ENCODE peak calls at places on chromosome 17, in six cellular contexts. S is GM23338, W is fibroblast of lung, V is HCT116, Q is mesendoderm, L is PC-3. D is an unnamed sample. For H3K79me2, the result is how much of the 10 kb centered on the place peaks cover.

GRCh38 chr17:17628388-17629008 is 37.0 kb upstream of the PEMT start:
- DNase-seq in S (no peak), W (no peak), V (no peak), Q (no peak), L (no peak), D (no peak)

GRCh38 chr17:36529121-36529520 is 5.5 kb downstream of the MYO19 start:
- DNase-seq in S (no peak), W (peak), V (no peak), Q (no peak), L (peak), D (no peak)

GRCh38 chr17:77783991-77784820 is 174.3 kb upstream of the TNRC6C start:
- DNase-seq in S (no peak), W (no peak), V (no peak), Q (no peak), L (no peak), D (no peak)

GRCh38 chr17:79664925-79665738 is 54.3 kb upstream of the RBFOX3 start:
- DNase-seq in S (peak), W (peak), V (peak), Q (peak), L (peak), D (peak)

GRCh38 chr17:65109990-65110680 is 27.0 kb upstream of the RGS9 start:
- DNase-seq in S (no peak), W (peak), V (no peak), Q (no peak), L (peak), D (no peak)

GRCh38 chr17:79633154-79633553 is 22.3 kb upstream of the RBFOX3 start:
- DNase-seq in S (no peak), W (no peak), V (no peak), Q (no peak), L (no peak), D (no peak)

GRCh38 chr17:7294614-7295153 is at the start of gene YBX2:
- DNase-seq in S (peak), W (no peak), V (peak), Q (peak), L (peak), D (peak)

GRCh38 chr17:78046923-78047322 is 81.6 kb downstream of the TMC6 start:
- DNase-seq in S (no peak), W (no peak), V (no peak), Q (no peak), L (peak), D (no peak)

GRCh38 chr17:8576895-8577294 is 53.6 kb downstream of the MYH10 start:
- DNase-seq in S (no peak), W (no peak), V (no peak), Q (no peak), L (no peak), D (no peak)

GRCh38 chr17:41553987-41554680 is 17.7 kb downstream of the KRT9 start:
- DNase-seq in S (peak), W (no peak), V (no peak), Q (no peak), L (no peak), D (no peak)

GRCh38 chr17:79192503-79193500 is 118.2 kb downstream of the ENGASE start:
- DNase-seq in S (peak), W (peak), V (no peak), Q (peak), L (peak), D (peak)

GRCh38 chr17:50603340-50603739 is 31.3 kb upstream of the ABCC3 start:
- DNase-seq in S (peak), W (no peak), V (no peak), Q (peak), L (no peak), D (peak)

DNA sequence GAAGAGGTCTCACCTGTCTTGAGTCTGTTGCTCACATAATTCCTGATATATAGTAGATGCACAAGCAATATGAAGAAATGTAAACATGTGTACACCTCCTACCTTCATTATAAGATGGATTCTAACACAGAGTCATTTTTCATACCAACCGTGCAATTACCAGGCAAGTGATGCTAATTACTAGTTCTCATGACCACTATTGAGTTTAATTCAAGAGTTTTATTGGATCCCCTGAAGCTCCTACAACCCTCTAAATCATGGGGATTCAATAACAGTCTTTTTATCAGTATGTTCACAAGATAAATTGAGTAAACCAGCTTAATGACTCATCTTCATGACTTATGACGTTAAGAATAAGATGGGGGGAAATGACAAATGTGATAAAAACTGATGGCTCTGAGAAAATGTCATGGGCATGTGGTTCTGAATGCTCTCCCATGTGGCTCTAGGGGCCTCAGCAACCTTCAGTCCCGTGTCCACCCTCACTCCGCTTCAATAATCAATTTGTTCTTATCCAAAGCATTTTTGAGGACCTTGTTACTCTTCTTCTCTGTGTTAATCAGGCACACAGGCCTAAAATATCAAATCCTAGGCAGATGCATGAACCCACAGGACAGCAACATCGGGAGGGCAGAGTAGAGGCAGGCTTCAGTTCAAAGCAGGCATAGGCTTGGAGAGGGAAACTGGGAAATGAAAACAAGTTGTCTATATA is 42.8 kb downstream of the PRAC1 start:
- DNase-seq in S (no peak), W (no peak), V (no peak), Q (no peak), L (peak), D (no peak)
- H3K79me2 ChIP-seq in S (under half), W (under half), V (under half), Q (under half), L (under half), D (under half)

GRCh38 chr17:82288602-82288927 is 15.1 kb upstream of the CSNK1D start:
- DNase-seq in S (no peak), W (no peak), V (no peak), Q (no peak), L (no peak), D (no peak)

GRCh38 chr17:82287849-82288601 is 14.5 kb upstream of the CSNK1D start:
- DNase-seq in S (no peak), W (peak), V (peak), Q (no peak), L (peak), D (no peak)

GRCh38 chr17:82292251-82293154 is 19.0 kb upstream of the CSNK1D start:
- DNase-seq in S (peak), W (peak), V (peak), Q (peak), L (peak), D (peak)

GRCh38 chr17:82291582-82292250 is 18.2 kb upstream of the CSNK1D start:
- DNase-seq in S (no peak), W (no peak), V (no peak), Q (no peak), L (no peak), D (no peak)

DNA sequence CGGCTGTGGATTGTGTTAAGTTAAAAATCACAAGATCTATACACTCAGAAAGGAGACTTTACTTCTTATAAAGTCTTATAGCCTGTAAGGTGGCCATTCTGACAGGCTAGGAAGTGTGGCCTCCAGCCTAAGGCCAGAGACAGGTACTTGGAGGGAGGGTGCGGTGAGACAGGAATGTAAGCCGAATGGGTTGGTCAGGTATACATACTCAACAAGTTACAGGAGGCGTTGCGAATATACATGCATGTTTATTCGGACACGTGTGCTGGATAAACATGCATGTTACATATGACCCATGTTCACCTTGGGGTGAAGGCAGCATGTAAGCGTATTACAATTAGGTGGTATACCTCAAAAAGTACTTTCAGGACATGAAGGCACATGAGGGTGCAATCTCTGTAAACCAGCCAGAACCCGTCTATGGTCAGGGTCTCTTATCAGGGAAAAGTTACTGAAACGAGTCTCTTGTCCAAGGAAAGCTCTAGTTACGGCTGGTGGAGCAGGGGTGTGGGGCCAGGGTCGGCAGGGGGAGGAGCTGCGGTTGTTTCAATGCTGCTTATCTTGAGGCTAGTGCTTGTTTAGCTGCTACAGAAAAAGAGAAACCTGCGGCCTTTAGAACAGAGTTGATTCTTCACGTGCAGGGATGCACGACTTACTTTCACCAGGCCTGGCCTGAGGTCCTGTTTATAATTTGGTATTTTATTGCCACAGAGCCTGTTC is 16.5 kb upstream of the CSNK1D start:
- DNase-seq in S (no peak), W (no peak), V (no peak), Q (no peak), L (no peak), D (no peak)
- H3K4me3 ChIP-seq in S (no peak), W (no peak), V (no peak), Q (no peak), L (no peak), D (no peak)

DNA sequence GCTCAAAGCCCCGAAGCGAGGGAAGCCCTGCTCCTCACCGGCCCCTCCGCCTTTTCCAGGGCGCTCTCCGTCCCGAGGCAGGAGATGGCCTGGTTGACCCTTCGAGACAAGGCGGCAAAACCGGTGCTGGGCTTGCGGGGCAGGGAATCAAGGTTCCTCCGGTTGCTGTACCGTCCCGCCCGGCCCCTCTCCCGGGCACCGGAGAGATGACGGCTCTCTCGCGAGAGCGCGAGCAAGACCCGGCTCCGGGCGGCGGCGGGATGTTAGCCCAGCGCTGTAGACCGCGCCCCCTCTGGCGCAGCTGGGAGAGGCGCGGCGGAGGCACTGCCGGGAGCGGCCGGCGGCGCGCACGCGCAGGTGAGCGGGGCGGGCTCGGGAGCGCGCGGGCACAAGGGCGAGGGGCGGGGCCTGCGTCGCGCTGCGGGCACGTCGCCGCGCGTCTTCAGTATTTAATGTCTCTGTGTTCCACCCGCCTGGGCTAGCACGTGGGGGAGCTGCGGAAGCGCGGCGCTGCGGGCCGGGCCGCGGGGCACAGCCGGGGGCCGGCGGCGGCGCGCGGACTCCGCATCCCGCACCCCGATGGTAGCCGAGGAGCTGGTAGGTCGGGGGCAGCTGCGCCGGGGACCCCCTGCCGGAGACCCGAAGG is at the start of gene AKAP1:
- DNase-seq in S (peak), W (peak), V (peak), Q (peak), L (peak), D (peak)
- H3K79me2 ChIP-seq in S (under half), W (under half), V (under half), Q (under half), L (under half), D (under half)

DNA sequence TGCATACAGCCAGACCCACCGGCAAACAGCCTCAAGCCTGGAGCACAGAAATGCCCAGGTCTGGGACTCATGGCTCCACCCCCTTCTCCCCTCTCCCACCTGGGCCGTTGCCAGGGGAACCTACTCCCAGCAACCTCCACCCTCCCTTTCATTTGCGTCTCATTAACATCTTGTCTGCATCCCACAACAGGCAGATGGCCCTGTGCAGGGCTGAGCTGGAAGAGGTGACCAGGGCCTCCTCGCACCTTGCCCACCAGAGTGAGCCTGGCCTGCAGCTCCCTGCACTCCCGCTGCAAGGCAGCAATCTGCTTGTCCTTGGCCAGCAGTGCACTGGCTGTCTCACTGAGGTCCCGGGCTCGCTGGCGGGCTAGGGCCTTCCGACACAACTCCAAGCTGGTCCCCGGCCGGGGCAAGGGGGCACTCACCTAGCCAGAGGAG is 3.3 kb downstream of the TSPOAP1 start:
- DNase-seq in S (peak), W (no peak), V (no peak), Q (peak), L (no peak), D (peak)
- H3K4me3 ChIP-seq in S (peak), W (no peak), V (no peak), Q (no peak), L (peak), D (peak)

GRCh38 chr17:75335315-75335714 is 46.1 kb upstream of the SLC25A19 start:
- DNase-seq in S (no peak), W (no peak), V (no peak), Q (peak), L (no peak), D (no peak)

GRCh38 chr17:75338335-75338734 is 49.1 kb upstream of the SLC25A19 start:
- DNase-seq in S (no peak), W (no peak), V (no peak), Q (no peak), L (no peak), D (no peak)

GRCh38 chr17:75331671-75332070 is 42.4 kb upstream of the SLC25A19 start:
- DNase-seq in S (no peak), W (no peak), V (no peak), Q (no peak), L (no peak), D (no peak)

GRCh38 chr17:75340636-75341035 is 51.4 kb upstream of the SLC25A19 start:
- DNase-seq in S (no peak), W (no peak), V (no peak), Q (no peak), L (no peak), D (no peak)

GRCh38 chr17:75334723-75335122 is 45.5 kb upstream of the SLC25A19 start:
- DNase-seq in S (no peak), W (no peak), V (no peak), Q (no peak), L (no peak), D (no peak)
- H3K79me2 ChIP-seq in S (half or more), W (under half), V (half or more), Q (under half), L (half or more), D (half or more)

DNA sequence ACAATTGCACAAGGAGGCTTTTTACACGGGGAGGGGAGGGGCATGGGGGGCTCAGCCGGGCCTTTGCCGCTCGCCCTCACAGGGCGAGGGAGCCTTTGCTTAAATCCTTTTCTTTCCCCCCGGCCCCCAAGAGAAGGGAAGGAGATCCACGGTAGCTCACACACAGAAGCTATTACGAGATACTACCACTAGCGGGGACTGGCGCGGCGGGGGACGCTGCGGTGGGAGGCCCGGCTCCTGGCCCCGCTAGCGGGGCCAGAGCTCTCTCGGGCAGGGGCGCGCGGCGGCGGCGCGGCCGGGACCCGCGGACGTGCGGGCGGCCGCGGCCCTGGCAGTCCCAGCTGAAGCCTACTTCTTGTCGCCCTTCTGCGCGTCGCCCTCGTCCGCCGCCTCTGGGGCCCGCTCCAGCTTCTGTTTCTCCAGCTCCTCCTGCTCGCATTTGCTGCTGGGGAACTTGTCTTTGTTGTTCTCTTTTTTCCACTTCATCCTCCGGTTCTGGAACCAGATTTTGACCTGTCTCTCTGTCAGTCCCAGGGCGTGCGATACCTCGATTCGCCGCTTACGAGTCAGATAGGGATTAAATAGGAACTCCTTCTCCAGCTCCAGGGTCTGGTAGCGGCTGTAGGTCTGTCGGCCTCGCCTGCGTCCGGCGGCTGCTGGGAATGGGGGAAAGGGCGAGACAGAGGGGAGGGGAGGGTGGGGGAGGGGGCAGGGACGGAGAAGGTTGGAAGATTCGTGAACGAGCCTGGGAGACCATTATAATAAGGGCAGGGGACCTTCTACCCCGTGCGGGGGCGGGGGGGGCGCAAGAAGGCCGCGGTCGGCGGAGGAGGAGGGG is 2.0 kb downstream of the HOXB8 start:
- DNase-seq in S (peak), W (peak), V (no peak), Q (peak), L (no peak), D (peak)
- H3K4me3 ChIP-seq in S (no peak), W (peak), V (peak), Q (no peak), L (no peak), D (no peak)

GRCh38 chr17:80694992-80695912 is 150.6 kb downstream of the RPTOR start:
- DNase-seq in S (peak), W (no peak), V (no peak), Q (no peak), L (no peak), D (no peak)

GRCh38 chr17:80694085-80694991 is 149.7 kb downstream of the RPTOR start:
- DNase-seq in S (no peak), W (no peak), V (no peak), Q (no peak), L (no peak), D (no peak)

GRCh38 chr17:80691784-80692183 is 147.1 kb downstream of the RPTOR start:
- DNase-seq in S (no peak), W (no peak), V (no peak), Q (no peak), L (no peak), D (no peak)

GRCh38 chr17:80692931-80693467 is 148.4 kb downstream of the RPTOR start:
- DNase-seq in S (no peak), W (no peak), V (no peak), Q (no peak), L (no peak), D (peak)

GRCh38 chr17:80693511-80693910 is 148.9 kb downstream of the RPTOR start:
- DNase-seq in S (no peak), W (no peak), V (no peak), Q (no peak), L (no peak), D (no peak)
- H3K79me2 ChIP-seq in S (half or more), W (under half), V (half or more), Q (under half), L (half or more), D (under half)

GRCh38 chr17:67836205-67836987 is 11.1 kb downstream of the BPTF start:
- DNase-seq in S (no peak), W (peak), V (no peak), Q (no peak), L (peak), D (no peak)
- H3K4me3 ChIP-seq in S (no peak), W (no peak), V (no peak), Q (no peak), L (no peak), D (no peak)

GRCh38 chr17:69477900-69478266 is 63.4 kb downstream of the MAP2K6 start:
- DNase-seq in S (no peak), W (no peak), V (no peak), Q (no peak), L (no peak), D (no peak)

GRCh38 chr17:69480197-69480596 is 65.7 kb downstream of the MAP2K6 start:
- DNase-seq in S (no peak), W (no peak), V (no peak), Q (no peak), L (no peak), D (no peak)

GRCh38 chr17:69477204-69477899 is 62.9 kb downstream of the MAP2K6 start:
- DNase-seq in S (no peak), W (no peak), V (no peak), Q (no peak), L (no peak), D (no peak)

GRCh38 chr17:69474171-69474831 is 59.8 kb downstream of the MAP2K6 start:
- DNase-seq in S (no peak), W (no peak), V (no peak), Q (no peak), L (no peak), D (peak)

GRCh38 chr17:69478916-69479315 is 64.4 kb downstream of the MAP2K6 start:
- DNase-seq in S (no peak), W (no peak), V (no peak), Q (no peak), L (peak), D (no peak)
- H3K79me2 ChIP-seq in S (under half), W (under half), V (under half), Q (under half), L (under half), D (half or more)

GRCh38 chr17:72863511-72864175 is 228.8 kb downstream of the SLC39A11 start:
- DNase-seq in S (no peak), W (no peak), V (no peak), Q (no peak), L (no peak), D (peak)
- H3K4me3 ChIP-seq in S (no peak), W (no peak), V (no peak), Q (no peak), L (no peak), D (no peak)